ENCODE peak calls at places on chromosomes 11 and 22, in ten cellular contexts. One of them, this sample, is unnamed.

GRCh38 chr11:103420593-103420992 is 311.4 kb downstream of the DYNC2H1 start:
- DNase-seq in NB4: no peak
- DNase-seq in esophagus muscularis mucosa: no peak
- DNase-seq in stomach: no peak
- DNase-seq in adrenal gland: no peak
- DNase-seq in transverse colon: no peak
- DNase-seq in A549: no peak
- DNase-seq in prostate gland: no peak
- DNase-seq in esophagus squamous epithelium: no peak
- DNase-seq in Peyer's patch: no peak
- DNase-seq in this sample: no peak

GRCh38 chr22:44218071-44218470 is 37.3 kb downstream of the PARVG start:
- DNase-seq in NB4: no peak
- DNase-seq in esophagus muscularis mucosa: peak; percentile 83
- DNase-seq in stomach: no peak
- DNase-seq in adrenal gland: no peak
- DNase-seq in transverse colon: no peak
- DNase-seq in A549: no peak
- DNase-seq in prostate gland: no peak
- DNase-seq in esophagus squamous epithelium: no peak
- DNase-seq in Peyer's patch: no peak
- DNase-seq in this sample: no peak

GRCh38 chr22:46472722-46473016 is 64.8 kb downstream of the CELSR1 start:
- DNase-seq in NB4: no peak
- DNase-seq in esophagus muscularis mucosa: no peak
- DNase-seq in stomach: no peak
- DNase-seq in adrenal gland: no peak
- DNase-seq in transverse colon: no peak
- DNase-seq in A549: no peak
- DNase-seq in prostate gland: no peak
- DNase-seq in esophagus squamous epithelium: no peak
- DNase-seq in Peyer's patch: no peak
- DNase-seq in this sample: no peak

GRCh38 chr11:61834278-61835004 is 6.3 kb downstream of the FADS2 start:
- DNase-seq in NB4: peak; percentile 98
- DNase-seq in esophagus muscularis mucosa: peak; percentile 93
- DNase-seq in stomach: no peak
- DNase-seq in adrenal gland: peak; percentile 84
- DNase-seq in transverse colon: no peak
- DNase-seq in A549: no peak
- DNase-seq in prostate gland: no peak
- DNase-seq in esophagus squamous epithelium: no peak
- DNase-seq in Peyer's patch: peak; percentile 22
- DNase-seq in this sample: no peak

GRCh38 chr11:124837491-124837856 is 27.8 kb upstream of the ROBO3 start:
- DNase-seq in NB4: peak; percentile 70
- DNase-seq in esophagus muscularis mucosa: no peak
- DNase-seq in stomach: no peak
- DNase-seq in adrenal gland: no peak
- DNase-seq in transverse colon: no peak
- DNase-seq in A549: peak; percentile 86
- DNase-seq in prostate gland: no peak
- DNase-seq in esophagus squamous epithelium: no peak
- DNase-seq in Peyer's patch: no peak
- DNase-seq in this sample: no peak

GRCh38 chr11:116890193-116890592 is 52.8 kb upstream of the APOA1 start:
- DNase-seq in NB4: no peak
- DNase-seq in esophagus muscularis mucosa: no peak
- DNase-seq in stomach: no peak
- DNase-seq in adrenal gland: no peak
- DNase-seq in transverse colon: no peak
- DNase-seq in A549: no peak
- DNase-seq in prostate gland: no peak
- DNase-seq in esophagus squamous epithelium: no peak
- DNase-seq in Peyer's patch: no peak
- DNase-seq in this sample: no peak

GRCh38 chr22:46982635-46983034 is 220.2 kb downstream of the TBC1D22A start:
- DNase-seq in NB4: no peak
- DNase-seq in esophagus muscularis mucosa: no peak
- DNase-seq in stomach: no peak
- DNase-seq in adrenal gland: no peak
- DNase-seq in transverse colon: no peak
- DNase-seq in A549: no peak
- DNase-seq in prostate gland: no peak
- DNase-seq in esophagus squamous epithelium: no peak
- DNase-seq in Peyer's patch: no peak
- DNase-seq in this sample: no peak

GRCh38 chr11:13303668-13304649 is 26.4 kb downstream of the BMAL1 start:
- DNase-seq in NB4: peak; percentile 78
- DNase-seq in esophagus muscularis mucosa: no peak
- DNase-seq in stomach: no peak
- DNase-seq in adrenal gland: no peak
- DNase-seq in transverse colon: no peak
- DNase-seq in A549: no peak
- DNase-seq in prostate gland: no peak
- DNase-seq in esophagus squamous epithelium: no peak
- DNase-seq in Peyer's patch: no peak
- DNase-seq in this sample: no peak

GRCh38 chr11:20647976-20648565 is 21.3 kb upstream of the NELL1 start:
- DNase-seq in NB4: peak; percentile 42
- DNase-seq in esophagus muscularis mucosa: no peak
- DNase-seq in stomach: peak; percentile 36
- DNase-seq in adrenal gland: peak; percentile 59
- DNase-seq in transverse colon: peak; percentile 23
- DNase-seq in A549: peak; percentile 41
- DNase-seq in prostate gland: peak; percentile 29
- DNase-seq in esophagus squamous epithelium: no peak
- DNase-seq in Peyer's patch: peak; percentile 17
- DNase-seq in this sample: no peak

GRCh38 chr22:19756288-19757128 is 4.1 kb upstream of the TBX1 start:
- DNase-seq in NB4: peak; percentile 49
- DNase-seq in esophagus muscularis mucosa: no peak
- DNase-seq in stomach: peak; percentile 79
- DNase-seq in adrenal gland: peak; percentile 38
- DNase-seq in transverse colon: peak; percentile 71
- DNase-seq in A549: peak; percentile 54
- DNase-seq in prostate gland: peak; percentile 68
- DNase-seq in esophagus squamous epithelium: no peak
- DNase-seq in Peyer's patch: peak; percentile 74
- DNase-seq in this sample: no peak

GRCh38 chr11:11076276-11076675 is 218.4 kb upstream of the ZBED5 start:
- DNase-seq in NB4: no peak
- DNase-seq in esophagus muscularis mucosa: no peak
- DNase-seq in stomach: no peak
- DNase-seq in adrenal gland: no peak
- DNase-seq in transverse colon: no peak
- DNase-seq in A549: no peak
- DNase-seq in prostate gland: no peak
- DNase-seq in esophagus squamous epithelium: no peak
- DNase-seq in Peyer's patch: no peak
- DNase-seq in this sample: no peak

GRCh38 chr11:11076879-11077278 is 219.0 kb upstream of the ZBED5 start:
- DNase-seq in NB4: no peak
- DNase-seq in esophagus muscularis mucosa: no peak
- DNase-seq in stomach: no peak
- DNase-seq in adrenal gland: no peak
- DNase-seq in transverse colon: no peak
- DNase-seq in A549: no peak
- DNase-seq in prostate gland: no peak
- DNase-seq in esophagus squamous epithelium: no peak
- DNase-seq in Peyer's patch: no peak
- DNase-seq in this sample: no peak

GRCh38 chr11:11074686-11075370 is 217.0 kb upstream of the ZBED5 start:
- DNase-seq in NB4: no peak
- DNase-seq in esophagus muscularis mucosa: peak; percentile 55
- DNase-seq in stomach: no peak
- DNase-seq in adrenal gland: no peak
- DNase-seq in transverse colon: no peak
- DNase-seq in A549: no peak
- DNase-seq in prostate gland: no peak
- DNase-seq in esophagus squamous epithelium: no peak
- DNase-seq in Peyer's patch: no peak
- DNase-seq in this sample: no peak

GRCh38 chr11:11073996-11074395 is 216.1 kb upstream of the ZBED5 start:
- DNase-seq in NB4: no peak
- DNase-seq in esophagus muscularis mucosa: peak; percentile 19
- DNase-seq in stomach: no peak
- DNase-seq in adrenal gland: no peak
- DNase-seq in transverse colon: no peak
- DNase-seq in A549: no peak
- DNase-seq in prostate gland: no peak
- DNase-seq in esophagus squamous epithelium: no peak
- DNase-seq in Peyer's patch: no peak
- DNase-seq in this sample: no peak

GRCh38 chr11:11075515-11076171 is 217.8 kb upstream of the ZBED5 start:
- DNase-seq in NB4: no peak
- DNase-seq in esophagus muscularis mucosa: no peak
- DNase-seq in stomach: no peak
- DNase-seq in adrenal gland: no peak
- DNase-seq in transverse colon: no peak
- DNase-seq in A549: no peak
- DNase-seq in prostate gland: no peak
- DNase-seq in esophagus squamous epithelium: no peak
- DNase-seq in Peyer's patch: no peak
- DNase-seq in this sample: no peak
- TF ChIP-seq CTCF in NB4: peak; percentile 8
- TF ChIP-seq CTCF in esophagus muscularis mucosa: no peak
- TF ChIP-seq CTCF in stomach: no peak
- TF ChIP-seq CTCF in adrenal gland: no peak
- TF ChIP-seq CTCF in transverse colon: no peak
- TF ChIP-seq CTCF in A549: no peak
- TF ChIP-seq CTCF in prostate gland: no peak
- TF ChIP-seq CTCF in esophagus squamous epithelium: no peak
- TF ChIP-seq CTCF in Peyer's patch: no peak
- TF ChIP-seq CTCF in this sample: no peak

GRCh38 chr22:31620756-31621480 is 41.1 kb downstream of the PISD start:
- DNase-seq in NB4: no peak
- DNase-seq in esophagus muscularis mucosa: no peak
- DNase-seq in stomach: no peak
- DNase-seq in adrenal gland: no peak
- DNase-seq in transverse colon: no peak
- DNase-seq in A549: no peak
- DNase-seq in prostate gland: no peak
- DNase-seq in esophagus squamous epithelium: no peak
- DNase-seq in Peyer's patch: no peak
- DNase-seq in this sample: no peak

GRCh38 chr22:31621507-31622160 is 40.4 kb downstream of the PISD start:
- DNase-seq in NB4: no peak
- DNase-seq in esophagus muscularis mucosa: no peak
- DNase-seq in stomach: no peak
- DNase-seq in adrenal gland: no peak
- DNase-seq in transverse colon: no peak
- DNase-seq in A549: no peak
- DNase-seq in prostate gland: no peak
- DNase-seq in esophagus squamous epithelium: no peak
- DNase-seq in Peyer's patch: no peak
- DNase-seq in this sample: no peak

GRCh38 chr22:31618471-31619176 is 43.4 kb downstream of the PISD start:
- DNase-seq in NB4: no peak
- DNase-seq in esophagus muscularis mucosa: no peak
- DNase-seq in stomach: no peak
- DNase-seq in adrenal gland: no peak
- DNase-seq in transverse colon: no peak
- DNase-seq in A549: no peak
- DNase-seq in prostate gland: no peak
- DNase-seq in esophagus squamous epithelium: no peak
- DNase-seq in Peyer's patch: no peak
- DNase-seq in this sample: no peak

GRCh38 chr22:31618057-31618456 is 44.0 kb downstream of the PISD start:
- DNase-seq in NB4: no peak
- DNase-seq in esophagus muscularis mucosa: no peak
- DNase-seq in stomach: no peak
- DNase-seq in adrenal gland: no peak
- DNase-seq in transverse colon: no peak
- DNase-seq in A549: no peak
- DNase-seq in prostate gland: no peak
- DNase-seq in esophagus squamous epithelium: no peak
- DNase-seq in Peyer's patch: no peak
- DNase-seq in this sample: no peak

GRCh38 chr22:31619611-31620300 is 42.3 kb downstream of the PISD start:
- DNase-seq in NB4: no peak
- DNase-seq in esophagus muscularis mucosa: no peak
- DNase-seq in stomach: no peak
- DNase-seq in adrenal gland: no peak
- DNase-seq in transverse colon: no peak
- DNase-seq in A549: no peak
- DNase-seq in prostate gland: no peak
- DNase-seq in esophagus squamous epithelium: no peak
- DNase-seq in Peyer's patch: no peak
- DNase-seq in this sample: no peak
- TF ChIP-seq POLR2A in NB4: no peak
- TF ChIP-seq POLR2A in esophagus muscularis mucosa: no peak
- TF ChIP-seq POLR2A in stomach: no peak
- TF ChIP-seq POLR2A in adrenal gland: no peak
- TF ChIP-seq POLR2A in transverse colon: no peak
- TF ChIP-seq POLR2A in A549: no peak
- TF ChIP-seq POLR2A in prostate gland: no peak
- TF ChIP-seq POLR2A in esophagus squamous epithelium: no peak
- TF ChIP-seq POLR2A in Peyer's patch: no peak
- TF ChIP-seq POLR2A in this sample: no peak

DNA sequence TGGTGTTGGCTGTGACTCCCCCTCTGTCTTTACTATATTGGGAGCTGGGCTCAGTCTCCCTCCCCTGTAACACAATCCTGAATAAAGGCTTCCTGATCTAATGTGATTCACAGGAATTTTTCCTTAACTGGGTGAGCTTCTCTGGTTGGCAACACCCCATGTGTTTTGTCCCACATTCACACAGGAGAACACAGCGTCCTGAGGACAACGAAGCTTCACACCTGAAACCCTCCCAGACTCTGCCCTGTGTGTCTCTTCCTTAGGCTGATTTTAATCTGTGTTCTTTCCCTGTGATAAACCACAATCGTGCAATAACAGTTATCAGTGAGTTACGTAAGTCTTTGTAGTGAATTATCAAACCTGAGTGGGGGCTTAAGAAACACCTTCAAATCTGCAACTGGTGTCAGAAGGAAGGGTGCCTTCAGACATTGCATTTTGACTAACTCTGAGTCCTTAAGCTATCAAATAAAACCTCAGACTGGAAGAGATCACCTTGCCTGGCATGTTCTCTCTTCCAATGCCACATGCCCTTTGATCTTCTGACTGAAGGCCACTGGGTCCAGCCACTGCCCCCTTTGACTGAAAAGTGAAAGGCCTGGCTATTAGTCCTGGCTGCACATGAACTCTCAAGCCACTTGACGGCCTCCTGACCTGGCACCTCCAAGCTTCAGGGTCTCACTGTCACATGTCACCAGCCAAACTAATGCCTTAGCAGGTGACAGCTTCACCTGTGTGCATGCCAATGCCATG is 17.3 kb downstream of the APOL3 start:
- DNase-seq in NB4: no peak
- DNase-seq in esophagus muscularis mucosa: no peak
- DNase-seq in stomach: no peak
- DNase-seq in adrenal gland: no peak
- DNase-seq in transverse colon: no peak
- DNase-seq in A549: no peak
- DNase-seq in prostate gland: no peak
- DNase-seq in esophagus squamous epithelium: no peak
- DNase-seq in Peyer's patch: no peak
- DNase-seq in this sample: peak; percentile 18
- TF ChIP-seq CTCF in NB4: no peak
- TF ChIP-seq CTCF in esophagus muscularis mucosa: no peak
- TF ChIP-seq CTCF in stomach: no peak
- TF ChIP-seq CTCF in adrenal gland: no peak
- TF ChIP-seq CTCF in transverse colon: no peak
- TF ChIP-seq CTCF in A549: no peak
- TF ChIP-seq CTCF in prostate gland: no peak
- TF ChIP-seq CTCF in esophagus squamous epithelium: no peak
- TF ChIP-seq CTCF in Peyer's patch: no peak
- TF ChIP-seq CTCF in this sample: no peak

GRCh38 chr11:17014321-17014773 is at the start of gene PLEKHA7:
- DNase-seq in NB4: no peak
- DNase-seq in esophagus muscularis mucosa: no peak
- DNase-seq in stomach: peak; percentile 34
- DNase-seq in adrenal gland: no peak
- DNase-seq in transverse colon: peak; percentile 31
- DNase-seq in A549: peak; percentile 22
- DNase-seq in prostate gland: no peak
- DNase-seq in esophagus squamous epithelium: no peak
- DNase-seq in Peyer's patch: no peak
- DNase-seq in this sample: peak; percentile 47
- TF ChIP-seq POLR2A in NB4: no peak
- TF ChIP-seq POLR2A in esophagus muscularis mucosa: no peak
- TF ChIP-seq POLR2A in stomach: no peak
- TF ChIP-seq POLR2A in adrenal gland: no peak
- TF ChIP-seq POLR2A in transverse colon: no peak
- TF ChIP-seq POLR2A in A549: no peak
- TF ChIP-seq POLR2A in prostate gland: no peak
- TF ChIP-seq POLR2A in esophagus squamous epithelium: no peak
- TF ChIP-seq POLR2A in Peyer's patch: no peak
- TF ChIP-seq POLR2A in this sample: no peak